ENCODE peak calls at places on chromosomes 6 and 20, in four cellular contexts. U, M, D and Z are unnamed samples.
A peak's percentile ranks its signal among the peaks of the same experiment; 100 is the strongest.

GRCh38 chr6:154169193-154169847 is 130.3 kb downstream of the OPRM1 start:
- DNase-seq in U (no peak), M (no peak), D (no peak), Z (no peak)

GRCh38 chr20:63693079-63693974 is 3.1 kb upstream of the TNFRSF6B start:
- DNase-seq in U (no peak), M (no peak), D (no peak), Z (no peak)

GRCh38 chr20:10537850-10538480 is 102.9 kb downstream of the SLX4IP start:
- DNase-seq in U (no peak), M (peak; percentile 73), D (no peak), Z (peak; percentile 32)

GRCh38 chr6:36616888-36617521 is 22.8 kb downstream of the SRSF3 start:
- DNase-seq in U (peak; percentile 30), M (no peak), D (no peak), Z (peak; percentile 90)

GRCh38 chr20:61120595-61121515 is 131.2 kb upstream of the CDH4 start:
- DNase-seq in U (peak; percentile 21), M (peak; percentile 69), D (peak; percentile 18), Z (peak; percentile 73)

GRCh38 chr6:156423075-156423474 is 354.1 kb upstream of the ARID1B start:
- DNase-seq in U (no peak), M (no peak), D (no peak), Z (no peak)

GRCh38 chr6:55913213-55914195 is 38.1 kb upstream of the BMP5 start:
- DNase-seq in U (no peak), M (peak; percentile 17), D (no peak), Z (no peak)

GRCh38 chr6:91198588-91199255 is 611.9 kb upstream of the MAP3K7 start:
- DNase-seq in U (no peak), M (no peak), D (no peak), Z (no peak)

GRCh38 chr6:151475653-151476523 is 17.9 kb upstream of the CCDC170 start:
- DNase-seq in U (no peak), M (peak; percentile 59), D (no peak), Z (no peak)

GRCh38 chr6:51569594-51569993 is 517.8 kb downstream of the PKHD1 start:
- DNase-seq in U (no peak), M (no peak), D (no peak), Z (no peak)

GRCh38 chr20:62624325-62624690 is 18.0 kb upstream of the SLCO4A1 start:
- DNase-seq in U (no peak), M (no peak), D (no peak), Z (no peak)

GRCh38 chr6:2790588-2790987 is 25.4 kb downstream of the WRNIP1 start:
- DNase-seq in U (no peak), M (peak; percentile 85), D (peak; percentile 46), Z (no peak)

GRCh38 chr6:143949962-143950361 is 58.1 kb downstream of the PLAGL1 start:
- DNase-seq in U (no peak), M (no peak), D (no peak), Z (no peak)

GRCh38 chr20:49631074-49631716 is 63.3 kb upstream of the PTGIS start:
- DNase-seq in U (no peak), M (peak; percentile 44), D (no peak), Z (no peak)

GRCh38 chr6:28258877-28259777 is at the start of gene NKAPL:
- DNase-seq in U (peak; percentile 88), M (peak; percentile 46), D (no peak), Z (peak; percentile 39)

GRCh38 chr20:19745584-19745983 is 12.5 kb upstream of the RIN2 start:
- DNase-seq in U (no peak), M (no peak), D (no peak), Z (no peak)

DNA sequence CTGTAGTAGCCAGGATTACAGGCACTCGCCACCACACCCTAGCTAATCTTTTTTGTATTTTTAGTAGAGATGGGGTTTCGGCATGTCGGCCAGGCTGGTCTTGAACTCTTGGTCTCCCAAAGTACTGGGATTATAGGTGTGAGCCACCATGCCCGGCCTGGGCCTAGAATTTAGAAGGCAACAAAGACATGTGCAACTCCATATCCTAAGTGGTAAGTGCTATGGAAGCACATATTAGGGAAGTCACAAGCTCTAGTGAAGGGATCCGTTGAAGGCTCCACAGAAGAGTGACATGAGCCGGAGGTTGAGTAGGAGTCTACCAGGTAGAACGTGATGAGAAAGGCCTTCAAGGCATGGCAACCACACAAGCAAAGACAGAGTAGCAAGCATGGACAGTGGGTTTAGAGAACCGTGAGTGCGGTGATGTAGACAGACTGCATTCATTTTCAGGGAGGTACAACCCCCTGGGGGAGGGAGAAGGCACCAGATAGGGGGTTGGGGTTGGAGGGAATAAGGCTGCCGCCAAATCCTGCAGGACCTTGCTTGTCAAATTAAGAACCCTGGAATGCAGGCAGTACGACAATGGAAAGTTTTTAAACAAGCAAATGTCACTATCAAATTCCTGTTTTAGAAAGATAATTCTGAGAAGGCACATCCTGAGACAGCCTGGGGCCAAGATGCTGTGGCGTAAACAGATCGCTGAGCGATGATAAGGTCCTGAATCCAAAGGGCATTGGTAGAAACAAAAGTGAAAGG is 50.2 kb downstream of the ARHGAP18 start:
- DNase-seq in U (no peak), M (peak; percentile 39), D (no peak), Z (no peak)
- H3K27ac ChIP-seq in U (peak overlapping the region; percentile 82), M (no peak overlapping the region), D (no peak overlapping the region), Z (peak overlapping the region; percentile 29)

GRCh38 chr6:137265574-137265973 is 46.4 kb upstream of the IFNGR1 start:
- DNase-seq in U (no peak), M (no peak), D (no peak), Z (no peak)
- H3K27ac ChIP-seq in U (peak overlapping the region; percentile 53), M (no peak overlapping the region), D (no peak overlapping the region), Z (no peak overlapping the region)

GRCh38 chr6:167572841-167573271 is 248.0 kb downstream of the TTLL2 start:
- DNase-seq in U (no peak), M (no peak), D (no peak), Z (no peak)

GRCh38 chr6:167570460-167571400 is 245.8 kb downstream of the TTLL2 start:
- DNase-seq in U (no peak), M (no peak), D (no peak), Z (no peak)

GRCh38 chr6:167571550-167571949 is 246.7 kb downstream of the TTLL2 start:
- DNase-seq in U (no peak), M (no peak), D (no peak), Z (no peak)

GRCh38 chr6:167573461-167574215 is 248.8 kb downstream of the TTLL2 start:
- DNase-seq in U (no peak), M (no peak), D (no peak), Z (no peak)

DNA sequence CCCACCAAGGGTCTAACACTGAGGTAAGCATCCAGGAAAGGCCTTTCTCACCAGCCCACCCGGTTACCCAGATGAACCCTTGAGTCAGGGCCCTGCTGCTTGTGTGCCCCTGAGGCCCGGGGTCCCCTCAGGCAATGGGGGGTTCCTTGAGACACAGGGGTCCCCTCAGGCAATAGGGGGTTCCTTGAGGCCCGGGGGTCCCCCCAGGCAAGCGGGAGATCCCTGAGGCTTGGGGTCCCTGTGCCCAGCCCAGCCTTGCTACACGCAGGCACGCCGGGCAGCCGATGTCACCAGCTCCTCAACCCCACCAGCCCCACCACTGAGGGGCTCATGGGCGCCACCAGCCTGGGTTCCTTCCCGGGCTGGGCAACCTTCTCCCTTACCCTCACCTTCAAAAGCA is 247.2 kb downstream of the TTLL2 start:
- DNase-seq in U (no peak), M (no peak), D (no peak), Z (no peak)
- H3K27ac ChIP-seq in U (no peak overlapping the region), M (no peak overlapping the region), D (no peak overlapping the region), Z (no peak overlapping the region)

DNA sequence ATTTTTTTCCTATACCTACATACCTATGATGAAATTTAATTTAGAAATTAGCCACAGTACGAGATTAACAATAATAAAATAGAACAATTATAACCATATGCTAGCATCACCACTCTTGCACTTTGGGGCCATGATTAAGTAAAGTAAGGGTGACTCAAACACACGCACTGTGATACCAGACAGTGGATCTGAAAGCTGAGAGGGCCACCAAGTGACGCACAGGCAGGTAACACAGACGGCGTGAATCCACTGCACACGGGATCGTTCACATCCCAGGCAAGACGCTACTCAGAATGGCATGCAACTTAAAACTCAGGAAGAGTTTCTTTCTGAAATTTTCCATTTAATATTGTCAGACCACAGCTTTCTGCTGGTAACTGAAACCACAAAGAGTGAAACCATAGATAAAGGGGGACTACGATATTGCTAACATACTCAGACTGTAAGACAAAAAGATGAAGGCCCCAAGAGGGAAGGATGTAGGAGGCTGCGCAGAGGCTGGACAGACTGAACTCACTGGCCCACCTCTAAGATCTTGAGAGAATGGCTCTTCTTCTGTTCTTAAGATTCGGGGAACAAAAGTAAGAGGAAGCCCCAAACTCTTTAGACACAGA is 17.9 kb downstream of the RRBP1 start:
- DNase-seq in U (no peak), M (no peak), D (no peak), Z (no peak)
- H3K27ac ChIP-seq in U (peak overlapping the region; percentile 56), M (no peak overlapping the region), D (no peak overlapping the region), Z (no peak overlapping the region)

GRCh38 chr6:136571065-136571464 is 20.8 kb upstream of the MAP7 start:
- DNase-seq in U (no peak), M (no peak), D (no peak), Z (no peak)
- H3K27ac ChIP-seq in U (no peak overlapping the region), M (no peak overlapping the region), D (no peak overlapping the region), Z (no peak overlapping the region)

DNA sequence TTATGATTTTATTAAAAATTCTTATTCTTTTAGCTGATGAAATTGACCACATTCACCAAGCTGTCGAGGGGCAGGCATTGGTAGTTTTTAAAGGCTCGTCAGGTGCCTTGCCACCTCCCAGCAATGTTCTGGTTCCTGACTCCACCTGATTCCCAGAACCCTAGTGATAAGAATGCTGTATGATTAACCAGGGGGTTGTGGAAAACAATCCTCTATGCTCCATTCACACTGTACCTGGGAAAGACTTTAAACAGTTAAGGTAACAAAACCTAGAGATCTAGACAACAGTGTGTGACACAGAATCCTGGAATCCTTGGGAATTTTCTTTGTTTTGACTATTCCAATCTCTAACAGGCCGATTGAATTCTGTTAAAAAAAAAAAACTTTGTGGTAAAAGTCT is 165.7 kb upstream of the OLIG3 start:
- DNase-seq in U (no peak), M (no peak), D (no peak), Z (no peak)
- H3K27ac ChIP-seq in U (no peak overlapping the region), M (no peak overlapping the region), D (no peak overlapping the region), Z (no peak overlapping the region)

GRCh38 chr6:117482240-117483003 is at the start of gene DCBLD1:
- DNase-seq in U (peak; percentile 77), M (peak; percentile 70), D (no peak), Z (peak; percentile 76)
- H3K27ac ChIP-seq in U (peak within 1 kb of the TSS; percentile 91), M (peak within 1 kb of the TSS; percentile 87), D (peak within 1 kb of the TSS; percentile 53), Z (peak within 1 kb of the TSS; percentile 55)

GRCh38 chr6:128139519-128139918 is 238.7 kb upstream of the THEMIS start:
- DNase-seq in U (no peak), M (peak; percentile 63), D (no peak), Z (peak; percentile 53)
- H3K27ac ChIP-seq in U (no peak overlapping the region), M (no peak overlapping the region), D (no peak overlapping the region), Z (no peak overlapping the region)